ENCODE peak calls at places on chromosomes 13 and 19, in ten cellular contexts. J, C, V, G, N, Z, U, T, O and B are unnamed samples.

GRCh38 chr13:74641586-74641985 is 507.4 kb upstream of the KLF12 start:
- DNase-seq in J (no peak), C (no peak), V (no peak), G (no peak), N (no peak), Z (no peak), U (peak; percentile 55), T (no peak), O (no peak), B (no peak)

GRCh38 chr13:73901324-73902068 is 232.7 kb downstream of the KLF12 start:
- DNase-seq in J (no peak), C (no peak), V (no peak), G (no peak), N (no peak), Z (no peak), U (no peak), T (no peak), O (no peak), B (no peak)

GRCh38 chr19:5002143-5002542 is 33.2 kb downstream of the KDM4B start:
- DNase-seq in J (peak; percentile 2), C (peak; percentile 27), V (no peak), G (no peak), N (no peak), Z (no peak), U (no peak), T (peak; percentile 81), O (no peak), B (no peak)

GRCh38 chr13:101455863-101456262 is 3.4 kb downstream of the ITGBL1 start:
- DNase-seq in J (no peak), C (peak; percentile 71), V (no peak), G (no peak), N (no peak), Z (no peak), U (peak; percentile 91), T (no peak), O (no peak), B (no peak)

GRCh38 chr13:92951273-92951820 is 275.3 kb upstream of the GPC6 start:
- DNase-seq in J (no peak), C (no peak), V (no peak), G (no peak), N (no peak), Z (no peak), U (no peak), T (no peak), O (no peak), B (no peak)

GRCh38 chr13:44231786-44232516 is 141.7 kb upstream of the SERP2 start:
- DNase-seq in J (no peak), C (peak; percentile 96), V (no peak), G (peak; percentile 83), N (no peak), Z (peak; percentile 95), U (peak; percentile 95), T (peak; percentile 91), O (peak; percentile 76), B (peak; percentile 75)

GRCh38 chr13:26025196-26025595 is 26.6 kb downstream of the SHISA2 start:
- DNase-seq in J (no peak), C (no peak), V (no peak), G (no peak), N (no peak), Z (no peak), U (no peak), T (no peak), O (no peak), B (no peak)

GRCh38 chr19:55147408-55148251 is 1.4 kb downstream of the TNNT1 start:
- DNase-seq in J (no peak), C (peak; percentile 53), V (no peak), G (no peak), N (no peak), Z (no peak), U (no peak), T (no peak), O (peak; percentile 85), B (no peak)

GRCh38 chr13:103255587-103256301 is 189.5 kb upstream of the SLC10A2 start:
- DNase-seq in J (no peak), C (no peak), V (no peak), G (no peak), N (no peak), Z (no peak), U (no peak), T (no peak), O (no peak), B (no peak)

GRCh38 chr19:15403151-15403531 is 15.6 kb downstream of the AKAP8L start:
- DNase-seq in J (no peak), C (no peak), V (no peak), G (no peak), N (no peak), Z (no peak), U (no peak), T (no peak), O (no peak), B (no peak)

GRCh38 chr19:10230155-10230903 is 802 bp downstream of the S1PR2 start:
- DNase-seq in J (peak; percentile 66), C (no peak), V (peak; percentile 52), G (peak; percentile 65), N (peak; percentile 83), Z (no peak), U (peak; percentile 66), T (no peak), O (peak; percentile 72), B (peak; percentile 53)

GRCh38 chr13:90750957-90751356 is 596.5 kb upstream of the MIR17HG start:
- DNase-seq in J (no peak), C (no peak), V (no peak), G (no peak), N (no peak), Z (no peak), U (no peak), T (peak; percentile 15), O (no peak), B (no peak)

GRCh38 chr13:95858286-95859075 is 181.5 kb downstream of the DNAJC3 start:
- DNase-seq in J (no peak), C (no peak), V (no peak), G (no peak), N (no peak), Z (no peak), U (peak; percentile 68), T (no peak), O (no peak), B (no peak)

GRCh38 chr19:6773323-6773931 is 919 bp downstream of the VAV1 start:
- DNase-seq in J (peak; percentile 66), C (no peak), V (no peak), G (no peak), N (peak; percentile 93), Z (no peak), U (no peak), T (peak; percentile 32), O (peak; percentile 60), B (peak; percentile 70)

DNA sequence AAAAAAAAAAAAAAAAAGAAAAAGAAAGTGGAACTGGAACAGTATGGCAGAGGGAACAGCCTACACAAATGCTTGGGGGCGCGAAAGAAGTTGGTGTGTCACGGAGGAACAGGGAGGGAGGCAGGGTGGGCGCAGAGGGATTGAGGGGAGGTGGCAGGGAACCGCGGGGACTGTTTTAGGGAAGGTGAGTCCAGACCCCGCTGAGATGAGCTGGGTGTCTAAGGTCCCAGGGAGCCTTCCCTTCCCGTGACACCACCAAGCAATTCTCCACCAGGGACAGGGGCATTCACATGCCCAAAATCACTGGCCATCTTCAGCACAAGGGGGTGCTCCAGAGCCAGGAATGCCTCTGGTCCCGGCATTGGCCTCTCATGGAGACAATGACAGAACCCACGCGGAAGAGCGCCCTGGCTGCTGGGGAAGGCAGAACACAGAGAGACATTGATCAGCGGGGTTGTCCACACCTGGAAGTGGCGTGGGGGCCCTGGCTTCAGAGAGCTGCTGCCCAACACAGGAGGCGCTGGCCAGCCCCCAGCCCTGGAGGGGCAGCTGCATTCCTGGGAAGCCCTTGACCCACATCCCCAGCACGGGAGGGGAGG is 6.9 kb downstream of the PEAK3 start:
- DNase-seq in J (peak; percentile 78), C (peak; percentile 68), V (peak; percentile 68), G (no peak), N (peak; percentile 89), Z (no peak), U (peak; percentile 59), T (peak; percentile 84), O (peak; percentile 84), B (no peak)
- H3K4me1 ChIP-seq in J (peaks cover 32% of the 10 kb centered on the region), C (peaks cover 20% of the 10 kb centered on the region), V (peaks cover 54% of the 10 kb centered on the region), G (peaks cover 15% of the 10 kb centered on the region), N (peaks cover 80% of the 10 kb centered on the region), Z (peaks cover 3% of the 10 kb centered on the region), U (peaks cover 9% of the 10 kb centered on the region), T (peaks cover 50% of the 10 kb centered on the region), O (peaks cover 47% of the 10 kb centered on the region), B (peaks cover 12% of the 10 kb centered on the region)

DNA sequence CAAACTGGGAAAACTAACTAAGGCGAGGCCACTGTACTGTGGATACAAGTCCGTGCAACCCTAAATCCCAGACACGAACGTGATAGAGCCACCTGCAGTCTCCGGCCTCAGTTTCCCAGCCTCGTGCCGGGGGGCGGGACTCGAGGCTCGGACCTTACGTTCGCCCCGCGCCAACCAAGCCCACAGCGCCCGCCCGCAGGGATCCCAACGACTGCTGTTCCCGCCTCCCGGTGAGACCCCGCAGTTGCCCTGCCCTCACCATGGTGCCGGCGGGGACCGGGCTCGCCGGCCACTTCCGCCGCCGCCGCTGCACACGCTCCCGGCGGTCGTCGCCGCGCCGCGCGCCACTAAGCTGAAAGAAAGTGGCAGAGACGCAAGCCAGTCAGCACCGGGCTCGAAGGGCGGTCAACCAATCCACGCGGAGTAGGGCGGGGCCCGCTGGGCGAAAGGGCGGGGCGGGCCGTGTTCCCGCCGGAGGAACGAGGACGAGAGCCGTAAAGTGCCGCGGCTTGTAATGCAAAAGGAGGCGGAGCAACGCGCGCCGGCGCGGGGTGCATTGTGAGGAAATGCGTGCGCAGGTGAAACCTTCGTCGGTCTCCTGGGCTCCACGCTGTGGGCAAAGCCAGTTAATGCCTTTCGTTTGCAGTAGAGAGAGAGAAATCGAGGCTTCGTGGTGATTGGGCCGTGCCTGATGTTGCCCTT is at the start of gene LSM4:
- DNase-seq in J (peak; percentile 99), C (peak; percentile 97), V (peak; percentile 98), G (peak; percentile 97), N (peak; percentile 99), Z (peak; percentile 98), U (peak; percentile 95), T (peak; percentile 98), O (peak; percentile 99), B (peak; percentile 98)
- TF ChIP-seq CTCF in J (no peak), C (no peak), V (peak; percentile 38), G (peak; percentile 27), N (peak; percentile 49), Z (no peak), U (peak; percentile 30), T (peak; percentile 25), O (peak; percentile 25), B (no peak)

DNA sequence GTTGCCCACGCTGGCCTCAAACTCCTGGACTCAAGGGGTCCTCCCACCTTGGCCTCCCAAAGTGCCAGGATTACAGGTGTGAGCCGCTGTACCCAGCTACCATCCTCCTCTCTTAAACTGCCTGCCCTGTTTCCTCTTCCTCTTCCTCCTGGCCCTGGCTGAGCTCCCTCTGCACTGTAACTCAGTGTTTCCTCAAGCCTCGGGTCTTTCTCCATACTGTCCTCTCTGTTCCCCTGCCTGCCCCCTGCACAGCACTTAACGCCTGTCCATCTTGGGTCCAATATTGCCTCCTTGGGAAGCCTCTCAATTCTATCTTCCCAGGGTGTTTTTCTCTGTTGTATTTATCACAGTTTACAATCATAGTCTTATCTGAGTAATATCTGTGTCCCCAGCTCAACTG is 6.1 kb downstream of the LIPE start:
- DNase-seq in J (no peak), C (no peak), V (no peak), G (no peak), N (no peak), Z (no peak), U (no peak), T (no peak), O (no peak), B (no peak)
- H3K4me3 ChIP-seq in J (no peak overlapping the region), C (no peak overlapping the region), V (no peak overlapping the region), G (no peak overlapping the region), N (peak overlapping the region; percentile 98), Z (no peak overlapping the region), U (no peak overlapping the region), T (no peak overlapping the region), O (no peak overlapping the region), B (no peak overlapping the region)

GRCh38 chr19:46932346-46932745 is 71.5 kb downstream of the ARHGAP35 start:
- DNase-seq in J (no peak), C (no peak), V (no peak), G (no peak), N (no peak), Z (no peak), U (peak; percentile 29), T (no peak), O (no peak), B (peak; percentile 6)
- H3K4me1 ChIP-seq in J (peaks cover 53% of the 10 kb centered on the region), C (peaks cover 89% of the 10 kb centered on the region), V (peaks cover 76% of the 10 kb centered on the region), G (no peaks in the 10 kb centered on the region), N (peaks cover 63% of the 10 kb centered on the region), Z (peaks cover 44% of the 10 kb centered on the region), U (peaks cover 5% of the 10 kb centered on the region), T (peaks cover 17% of the 10 kb centered on the region), O (peaks cover 59% of the 10 kb centered on the region), B (no peaks in the 10 kb centered on the region)